ENCODE peak calls at places on chromosomes 12 and 14, in six cellular contexts. One of them, this sample, is unnamed.

GRCh38 chr12:19409376-19409775 is 29.9 kb upstream of the AEBP2 start:
- DNase-seq in activated T-helper 1 cell treated with Interleukin-2 at 50 U/mL for 16 hours: no peak
- DNase-seq in NCI-H1105 treated with DMSO at 0.1 percent for 48 hours: no peak
- DNase-seq in fibroblast of pulmonary artery: peak
- DNase-seq in hypothalamus: no peak
- DNase-seq in fibroblast of lung: peak
- DNase-seq in this sample: no peak

GRCh38 chr12:28457785-28458184 is 267.5 kb downstream of the CCDC91 start:
- DNase-seq in fibroblast of pulmonary artery: no peak
- DNase-seq in hypothalamus: no peak
- DNase-seq in fibroblast of lung: peak
- DNase-seq in activated T-helper 1 cell treated with Interleukin-2 at 50 U/mL for 16 hours: no peak
- DNase-seq in NCI-H1105 treated with DMSO at 0.1 percent for 48 hours: no peak
- DNase-seq in this sample: no peak

GRCh38 chr12:45547822-45548221 is 181.7 kb upstream of the ARID2 start:
- DNase-seq in activated T-helper 1 cell treated with Interleukin-2 at 50 U/mL for 16 hours: no peak
- DNase-seq in hypothalamus: no peak
- DNase-seq in fibroblast of lung: no peak
- DNase-seq in fibroblast of pulmonary artery: peak
- DNase-seq in NCI-H1105 treated with DMSO at 0.1 percent for 48 hours: no peak
- DNase-seq in this sample: peak

GRCh38 chr12:121668750-121669524 is 517 bp downstream of the MORN3 start:
- DNase-seq in fibroblast of lung: peak
- DNase-seq in activated T-helper 1 cell treated with Interleukin-2 at 50 U/mL for 16 hours: peak
- DNase-seq in NCI-H1105 treated with DMSO at 0.1 percent for 48 hours: no peak
- DNase-seq in fibroblast of pulmonary artery: peak
- DNase-seq in hypothalamus: no peak
- DNase-seq in this sample: no peak

GRCh38 chr14:99120147-99121026 is 151.6 kb downstream of the BCL11B start:
- DNase-seq in fibroblast of lung: no peak
- DNase-seq in NCI-H1105 treated with DMSO at 0.1 percent for 48 hours: no peak
- DNase-seq in activated T-helper 1 cell treated with Interleukin-2 at 50 U/mL for 16 hours: no peak
- DNase-seq in hypothalamus: no peak
- DNase-seq in fibroblast of pulmonary artery: no peak
- DNase-seq in this sample: no peak

GRCh38 chr14:75553157-75553556 is 25.3 kb upstream of the FLVCR2 start:
- DNase-seq in fibroblast of pulmonary artery: no peak
- DNase-seq in activated T-helper 1 cell treated with Interleukin-2 at 50 U/mL for 16 hours: no peak
- DNase-seq in hypothalamus: no peak
- DNase-seq in NCI-H1105 treated with DMSO at 0.1 percent for 48 hours: no peak
- DNase-seq in fibroblast of lung: no peak
- DNase-seq in this sample: no peak

GRCh38 chr12:22577667-22578066 is 33.3 kb upstream of the C2CD5 start:
- DNase-seq in activated T-helper 1 cell treated with Interleukin-2 at 50 U/mL for 16 hours: no peak
- DNase-seq in fibroblast of lung: no peak
- DNase-seq in NCI-H1105 treated with DMSO at 0.1 percent for 48 hours: no peak
- DNase-seq in hypothalamus: no peak
- DNase-seq in fibroblast of pulmonary artery: peak
- DNase-seq in this sample: no peak

GRCh38 chr14:28952707-28953106 is 186.1 kb downstream of the FOXG1 start:
- DNase-seq in fibroblast of pulmonary artery: no peak
- DNase-seq in NCI-H1105 treated with DMSO at 0.1 percent for 48 hours: no peak
- DNase-seq in hypothalamus: no peak
- DNase-seq in fibroblast of lung: no peak
- DNase-seq in activated T-helper 1 cell treated with Interleukin-2 at 50 U/mL for 16 hours: no peak
- DNase-seq in this sample: no peak

GRCh38 chr14:20118795-20119194 is 8.3 kb downstream of the OR4K17 start:
- DNase-seq in fibroblast of lung: no peak
- DNase-seq in activated T-helper 1 cell treated with Interleukin-2 at 50 U/mL for 16 hours: no peak
- DNase-seq in NCI-H1105 treated with DMSO at 0.1 percent for 48 hours: no peak
- DNase-seq in fibroblast of pulmonary artery: no peak
- DNase-seq in hypothalamus: no peak
- DNase-seq in this sample: no peak

GRCh38 chr12:124680863-124681778 is 113.7 kb upstream of the NCOR2 start:
- DNase-seq in NCI-H1105 treated with DMSO at 0.1 percent for 48 hours: no peak
- DNase-seq in hypothalamus: no peak
- DNase-seq in fibroblast of lung: peak
- DNase-seq in fibroblast of pulmonary artery: peak
- DNase-seq in activated T-helper 1 cell treated with Interleukin-2 at 50 U/mL for 16 hours: no peak
- DNase-seq in this sample: peak

GRCh38 chr14:24072436-24072835 is 1.1 kb downstream of the CPNE6 start:
- DNase-seq in NCI-H1105 treated with DMSO at 0.1 percent for 48 hours: no peak
- DNase-seq in activated T-helper 1 cell treated with Interleukin-2 at 50 U/mL for 16 hours: no peak
- DNase-seq in fibroblast of pulmonary artery: no peak
- DNase-seq in fibroblast of lung: no peak
- DNase-seq in hypothalamus: no peak
- DNase-seq in this sample: no peak